ENCODE peak calls at places on chromosomes 4 and X, in five cellular contexts. L is AG04450, W is OCI-LY7, Y is pancreas, G is IMR-90. R is an unnamed sample.

GRCh38 chr4:64756016-64756415 is 346.8 kb upstream of the TECRL start:
- DNase-seq in L (no peak), G (no peak), W (no peak), Y (no peak), R (no peak)

GRCh38 chrX:121009764-121010163 is 24.2 kb upstream of the CT47A1 start:
- DNase-seq in G (no peak), Y (no peak), L (no peak), W (no peak), R (no peak)

GRCh38 chrX:6526564-6526963 is 8.4 kb downstream of the VCX3A start:
- DNase-seq in W (no peak), L (no peak), Y (no peak), G (no peak), R (no peak)

GRCh38 chrX:111519215-111519614 is 7.8 kb downstream of the SERTM2 start:
- DNase-seq in Y (no peak), W (no peak), G (peak), L (no peak), R (no peak)

GRCh38 chr4:108166441-108167315 is 2.1 kb downstream of the LEF1 start:
- DNase-seq in L (no peak), G (no peak), W (peak), Y (peak), R (no peak)

GRCh38 chr4:88382621-88383020 is 4.0 kb downstream of the HERC6 start:
- DNase-seq in Y (no peak), W (no peak), G (no peak), L (no peak), R (no peak)

GRCh38 chrX:155246748-155247147 is 17.5 kb downstream of the RAB39B start:
- DNase-seq in W (no peak), G (peak), Y (no peak), L (no peak), R (no peak)

GRCh38 chrX:16462912-16463311 is 187.0 kb upstream of the S100G start:
- DNase-seq in Y (no peak), W (no peak), L (peak), G (peak), R (peak)

GRCh38 chrX:54045563-54046228 is 1.4 kb upstream of the PHF8 start:
- DNase-seq in Y (no peak), L (no peak), W (no peak), G (no peak), R (no peak)

GRCh38 chrX:68186552-68187262 is 246.6 kb downstream of the OPHN1 start:
- DNase-seq in L (no peak), Y (no peak), W (no peak), G (peak), R (no peak)

GRCh38 chrX:151981129-151981528 is 6.7 kb upstream of the GABRE start:
- DNase-seq in G (peak), L (no peak), Y (no peak), W (no peak), R (no peak)

GRCh38 chrX:12446342-12447075 is 308.2 kb downstream of the FRMPD4 start:
- DNase-seq in W (no peak), G (peak), L (no peak), Y (no peak), R (no peak)

GRCh38 chr4:159607824-159608223 is 504.9 kb downstream of the RAPGEF2 start:
- DNase-seq in G (no peak), Y (no peak), W (no peak), L (no peak), R (no peak)

GRCh38 chr4:6021831-6022606 is 3.8 kb upstream of the C4orf50 start:
- DNase-seq in L (no peak), G (no peak), W (no peak), Y (peak), R (no peak)

GRCh38 chr4:133711817-133712216 is 489.8 kb downstream of the PABPC4L start:
- DNase-seq in G (no peak), Y (no peak), L (no peak), W (no peak), R (no peak)

GRCh38 chrX:6448003-6448402 is 86.9 kb downstream of the VCX3A start:
- DNase-seq in W (no peak), Y (no peak), L (no peak), G (no peak), R (no peak)

GRCh38 chrX:29477878-29478277 is 737.5 kb upstream of the MAGEB2 start:
- DNase-seq in Y (no peak), G (no peak), W (no peak), L (no peak), R (no peak)

GRCh38 chrX:29478336-29479069 is 736.9 kb upstream of the MAGEB2 start:
- DNase-seq in L (no peak), G (peak), W (peak), Y (no peak), R (no peak)
- TF ChIP-seq CTCF in L (peak), G (peak), W (peak), Y (peak), R (peak)

GRCh38 chr4:26317766-26318165 is 3.0 kb upstream of the RBPJ start:
- DNase-seq in L (no peak), Y (no peak), W (no peak), G (no peak), R (no peak)

GRCh38 chr4:26321326-26322276 is 787 bp downstream of the RBPJ start:
- DNase-seq in W (peak), G (peak), L (no peak), Y (no peak), R (no peak)

GRCh38 chr4:26320453-26321325 is at the start of gene RBPJ:
- DNase-seq in Y (peak), W (peak), L (peak), G (peak), R (peak)

GRCh38 chr4:26320159-26320452 is 708 bp upstream of the RBPJ start:
- DNase-seq in W (peak), G (peak), L (no peak), Y (no peak), R (no peak)

GRCh38 chr4:26319467-26320158 is 1.2 kb upstream of the RBPJ start:
- DNase-seq in Y (peak), L (peak), W (peak), G (peak), R (peak)
- TF ChIP-seq CTCF in Y (no peak), L (peak), W (peak), G (peak), R (peak)

DNA sequence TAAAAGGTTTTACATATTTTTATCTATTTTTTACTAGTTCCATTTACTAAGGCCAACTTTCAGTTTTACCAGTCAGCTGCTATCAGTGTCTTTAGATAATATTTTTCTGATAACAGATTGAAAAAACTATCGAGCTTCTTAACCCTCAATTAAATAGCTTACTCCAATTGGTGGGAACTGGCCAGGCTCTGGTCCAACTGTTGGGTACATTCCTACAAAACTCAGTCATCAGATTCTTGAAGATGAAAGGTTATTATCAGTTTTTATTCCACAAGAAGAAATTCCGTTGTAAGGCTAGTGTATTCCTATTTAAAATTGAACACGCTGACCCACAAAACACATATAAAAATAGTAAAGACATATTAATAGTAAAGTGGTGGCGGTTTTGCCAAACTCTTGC is 346.2 kb downstream of the MAPK10 start:
- DNase-seq in Y (no peak), L (peak), W (no peak), G (peak), R (no peak)
- TF ChIP-seq CTCF in Y (no peak), L (no peak), W (no peak), G (no peak), R (no peak)

GRCh38 chr4:47471064-47471463 is 7.6 kb upstream of the COMMD8 start:
- DNase-seq in G (no peak), Y (no peak), W (no peak), L (no peak), R (no peak)
- TF ChIP-seq CTCF in G (no peak), Y (no peak), W (no peak), L (no peak), R (no peak)

GRCh38 chr4:85965529-85965928 is 394.3 kb downstream of the MAPK10 start:
- DNase-seq in L (no peak), W (no peak), Y (no peak), G (no peak), R (no peak)

GRCh38 chr4:85967872-85968271 is 392.0 kb downstream of the MAPK10 start:
- DNase-seq in L (no peak), Y (no peak), W (no peak), G (peak), R (no peak)

GRCh38 chr4:85966308-85966882 is 393.5 kb downstream of the MAPK10 start:
- DNase-seq in Y (no peak), L (no peak), G (no peak), W (no peak), R (no peak)

GRCh38 chr4:85968945-85969830 is 390.7 kb downstream of the MAPK10 start:
- DNase-seq in Y (no peak), G (peak), W (peak), L (peak), R (no peak)

DNA sequence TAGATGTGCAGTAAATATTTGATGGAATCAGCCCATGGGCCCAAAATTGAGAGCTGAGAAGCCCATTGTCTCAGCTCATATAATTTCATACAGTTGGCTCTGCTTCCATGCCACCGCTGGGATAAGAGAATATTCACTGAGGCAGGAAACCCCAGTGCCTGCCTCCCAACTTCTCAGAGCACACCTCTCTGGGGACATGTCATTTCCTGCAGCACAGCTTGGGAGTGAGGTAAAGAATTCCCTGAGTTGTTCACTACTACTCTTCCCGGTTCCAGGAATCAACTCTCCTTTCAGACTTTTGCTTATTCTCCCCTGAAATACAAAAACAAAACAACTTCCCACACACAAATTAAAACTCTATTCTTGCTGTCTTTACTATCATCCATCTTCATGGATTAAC is 389.3 kb downstream of the MAPK10 start:
- DNase-seq in W (no peak), L (no peak), Y (no peak), G (no peak), R (no peak)
- TF ChIP-seq CTCF in W (no peak), L (no peak), Y (no peak), G (no peak), R (no peak)

DNA sequence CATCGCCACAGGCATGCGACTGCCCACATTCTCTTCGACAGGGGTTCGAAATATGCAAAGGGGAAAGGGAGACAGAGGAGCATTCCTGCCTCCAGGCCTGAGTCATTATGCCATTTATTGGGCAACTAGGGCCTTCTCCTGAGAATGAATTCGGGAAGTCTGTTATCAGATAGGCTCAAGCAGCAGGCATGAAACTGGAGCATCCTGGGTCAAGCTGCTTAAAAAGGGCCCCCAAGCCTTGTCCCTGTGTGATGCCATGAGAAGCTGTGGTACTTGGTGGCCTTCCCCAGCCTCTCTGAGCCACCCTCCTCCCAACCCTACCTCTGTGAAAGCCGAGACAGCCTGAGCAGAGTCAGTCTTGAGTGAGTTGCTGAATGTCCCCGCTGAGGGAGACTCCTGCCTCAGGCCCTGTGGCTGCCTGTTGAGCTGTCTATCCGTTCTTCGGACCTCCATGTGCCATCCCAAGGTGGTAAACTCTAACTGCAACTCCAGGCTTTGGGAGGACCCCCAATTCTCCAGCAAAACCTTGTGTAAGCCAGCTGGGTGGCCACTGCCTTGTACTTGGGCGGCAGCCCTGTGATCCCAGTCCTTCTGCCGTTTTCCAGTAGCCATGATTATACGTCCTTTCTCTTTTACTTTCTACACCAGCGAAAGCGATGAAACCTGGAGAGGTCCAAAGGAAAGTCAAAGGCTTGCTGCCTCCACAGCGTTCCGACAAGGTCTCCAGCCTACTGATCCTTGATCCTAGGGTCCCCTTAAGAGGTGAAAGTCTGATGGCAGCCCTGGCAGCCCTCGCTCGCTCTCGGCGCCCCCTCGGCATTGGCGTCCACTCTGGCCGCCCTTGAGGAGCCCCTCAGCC is 37.7 kb downstream of the NBDY start:
- DNase-seq in W (no peak), Y (no peak), G (peak), L (no peak), R (no peak)
- TF ChIP-seq CTCF in W (no peak), Y (no peak), G (no peak), L (no peak), R (no peak)